ENCODE peak calls at places on chromosomes 16 and 17, in five cellular contexts. One of them, this sample, is unnamed.

GRCh38 chr17:70636517-70637133 is 467.3 kb downstream of the KCNJ2 start:
- DNase-seq in AG09319: no peak
- DNase-seq in esophagus muscularis mucosa: no peak
- DNase-seq in adrenal gland: peak; percentile 19
- DNase-seq in IMR-90: peak; percentile 46
- DNase-seq in this sample: no peak

GRCh38 chr17:56754523-56755208 is 79.1 kb downstream of the C17orf67 start:
- DNase-seq in AG09319: no peak
- DNase-seq in esophagus muscularis mucosa: no peak
- DNase-seq in adrenal gland: peak; percentile 2
- DNase-seq in IMR-90: peak; percentile 56
- DNase-seq in this sample: no peak

GRCh38 chr17:78356163-78356713 is 3.6 kb downstream of the SOCS3 start:
- DNase-seq in AG09319: peak; percentile 65
- DNase-seq in esophagus muscularis mucosa: no peak
- DNase-seq in adrenal gland: peak; percentile 77
- DNase-seq in IMR-90: peak; percentile 98
- DNase-seq in this sample: peak; percentile 75

GRCh38 chr17:53122966-53123365 is 699.8 kb upstream of the KIF2B start:
- DNase-seq in AG09319: no peak
- DNase-seq in esophagus muscularis mucosa: no peak
- DNase-seq in adrenal gland: no peak
- DNase-seq in IMR-90: no peak
- DNase-seq in this sample: no peak

GRCh38 chr16:84166796-84167695 is 19.8 kb downstream of the TAF1C start:
- DNase-seq in AG09319: no peak
- DNase-seq in esophagus muscularis mucosa: no peak
- DNase-seq in adrenal gland: no peak
- DNase-seq in IMR-90: no peak
- DNase-seq in this sample: no peak

GRCh38 chr17:48054238-48055185 is 6.4 kb downstream of the NFE2L1 start:
- DNase-seq in AG09319: peak; percentile 62
- DNase-seq in esophagus muscularis mucosa: no peak
- DNase-seq in adrenal gland: peak; percentile 95
- DNase-seq in IMR-90: peak; percentile 60
- DNase-seq in this sample: no peak

GRCh38 chr16:59701987-59702386 is 967.9 kb upstream of the GOT2 start:
- DNase-seq in AG09319: no peak
- DNase-seq in esophagus muscularis mucosa: no peak
- DNase-seq in adrenal gland: no peak
- DNase-seq in IMR-90: no peak
- DNase-seq in this sample: no peak

GRCh38 chr17:17032131-17032692 is 10.0 kb upstream of the MPRIP start:
- DNase-seq in AG09319: peak; percentile 42
- DNase-seq in esophagus muscularis mucosa: no peak
- DNase-seq in adrenal gland: peak; percentile 37
- DNase-seq in IMR-90: peak; percentile 89
- DNase-seq in this sample: no peak

GRCh38 chr17:75864448-75864871 is 9.3 kb upstream of the WBP2 start:
- DNase-seq in AG09319: peak; percentile 75
- DNase-seq in esophagus muscularis mucosa: no peak
- DNase-seq in adrenal gland: no peak
- DNase-seq in IMR-90: peak; percentile 92
- DNase-seq in this sample: no peak

GRCh38 chr17:17122781-17123483 is 80.7 kb downstream of the MPRIP start:
- DNase-seq in AG09319: no peak
- DNase-seq in esophagus muscularis mucosa: no peak
- DNase-seq in adrenal gland: no peak
- DNase-seq in IMR-90: no peak
- DNase-seq in this sample: no peak

GRCh38 chr16:56972898-56973689 is 11.3 kb downstream of the CETP start:
- DNase-seq in AG09319: no peak
- DNase-seq in esophagus muscularis mucosa: no peak
- DNase-seq in adrenal gland: no peak
- DNase-seq in IMR-90: no peak
- DNase-seq in this sample: no peak

GRCh38 chr17:19728114-19728495 is 11.7 kb upstream of the SLC47A2 start:
- DNase-seq in AG09319: peak; percentile 92
- DNase-seq in esophagus muscularis mucosa: peak; percentile 96
- DNase-seq in adrenal gland: peak; percentile 96
- DNase-seq in IMR-90: peak; percentile 63
- DNase-seq in this sample: peak; percentile 64

GRCh38 chr16:23407436-23408125 is 45.4 kb downstream of the COG7 start:
- DNase-seq in AG09319: no peak
- DNase-seq in esophagus muscularis mucosa: no peak
- DNase-seq in adrenal gland: no peak
- DNase-seq in IMR-90: no peak
- DNase-seq in this sample: no peak

GRCh38 chr17:4342535-4342934 is 23.9 kb downstream of the UBE2G1 start:
- DNase-seq in AG09319: no peak
- DNase-seq in esophagus muscularis mucosa: no peak
- DNase-seq in adrenal gland: no peak
- DNase-seq in IMR-90: no peak
- DNase-seq in this sample: no peak

GRCh38 chr17:82113422-82113821 is 15.4 kb upstream of the FASN start:
- DNase-seq in AG09319: no peak
- DNase-seq in esophagus muscularis mucosa: no peak
- DNase-seq in adrenal gland: no peak
- DNase-seq in IMR-90: no peak
- DNase-seq in this sample: no peak

GRCh38 chr16:11734025-11734652 is 8.5 kb downstream of the TXNDC11 start:
- DNase-seq in AG09319: no peak
- DNase-seq in esophagus muscularis mucosa: no peak
- DNase-seq in adrenal gland: peak; percentile 41
- DNase-seq in IMR-90: no peak
- DNase-seq in this sample: no peak

GRCh38 chr17:9360610-9361571 is 214.7 kb downstream of the STX8 start:
- DNase-seq in AG09319: peak; percentile 67
- DNase-seq in esophagus muscularis mucosa: no peak
- DNase-seq in adrenal gland: peak; percentile 88
- DNase-seq in IMR-90: peak; percentile 89
- DNase-seq in this sample: no peak

GRCh38 chr16:81142864-81143263 is 46.7 kb upstream of the GCSH start:
- DNase-seq in AG09319: no peak
- DNase-seq in esophagus muscularis mucosa: no peak
- DNase-seq in adrenal gland: no peak
- DNase-seq in IMR-90: no peak
- DNase-seq in this sample: no peak

GRCh38 chr17:44905006-44906000 is 6.1 kb upstream of the EFTUD2 start:
- DNase-seq in AG09319: no peak
- DNase-seq in esophagus muscularis mucosa: no peak
- DNase-seq in adrenal gland: no peak
- DNase-seq in IMR-90: peak; percentile 11
- DNase-seq in this sample: no peak

GRCh38 chr17:64448665-64449512 is at the start of gene MILR1:
- DNase-seq in AG09319: peak; percentile 51
- DNase-seq in esophagus muscularis mucosa: no peak
- DNase-seq in adrenal gland: peak; percentile 47
- DNase-seq in IMR-90: peak; percentile 65
- DNase-seq in this sample: no peak

GRCh38 chr17:27276653-27277156 is 17.2 kb upstream of the WSB1 start:
- DNase-seq in AG09319: no peak
- DNase-seq in esophagus muscularis mucosa: no peak
- DNase-seq in adrenal gland: no peak
- DNase-seq in IMR-90: peak; percentile 65
- DNase-seq in this sample: no peak

GRCh38 chr16:65012357-65012756 is 109.5 kb downstream of the CDH11 start:
- DNase-seq in AG09319: peak; percentile 14
- DNase-seq in esophagus muscularis mucosa: no peak
- DNase-seq in adrenal gland: no peak
- DNase-seq in IMR-90: peak; percentile 83
- DNase-seq in this sample: no peak

DNA sequence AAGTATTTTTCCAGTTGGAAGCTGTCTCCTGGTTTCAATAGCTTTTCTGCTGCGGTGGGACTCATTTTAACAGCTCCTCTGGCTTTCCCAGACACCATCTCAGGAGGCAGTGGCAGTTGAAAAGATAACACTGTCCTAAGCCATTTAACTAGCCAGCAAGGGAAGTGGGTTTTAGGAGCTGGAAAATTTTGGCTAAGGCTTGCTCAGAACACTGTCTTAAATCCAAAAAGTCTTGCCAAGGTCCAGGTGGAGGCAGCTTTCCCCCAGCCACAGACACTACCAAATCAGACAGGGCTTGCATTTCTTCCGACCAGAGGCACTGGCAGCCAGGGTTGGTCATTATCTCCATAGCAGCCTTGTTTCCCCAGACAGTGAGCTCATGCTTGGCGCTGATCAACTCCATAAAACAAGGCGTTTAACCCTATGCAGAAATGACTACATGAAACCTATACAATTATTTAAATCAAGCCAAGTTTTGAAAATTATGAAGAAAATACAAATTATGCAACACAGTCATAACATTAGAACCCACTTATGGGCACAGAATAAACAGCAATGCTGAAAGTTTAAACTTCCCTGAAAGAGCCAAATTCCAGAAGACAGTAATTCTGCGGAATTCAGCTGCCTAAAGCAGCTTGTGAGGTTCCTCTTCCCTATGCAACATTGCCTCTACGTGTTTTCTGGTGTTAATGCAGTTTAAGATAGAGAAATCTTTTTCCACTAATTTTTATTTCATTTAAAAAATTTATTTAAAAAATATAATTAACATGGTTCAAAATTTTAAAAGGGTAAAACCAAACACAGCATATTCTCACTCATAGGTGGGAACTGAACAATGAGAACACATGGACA is 25.0 kb downstream of the GABARAPL2 start:
- DNase-seq in AG09319: peak; percentile 31
- DNase-seq in esophagus muscularis mucosa: no peak
- DNase-seq in adrenal gland: no peak
- DNase-seq in IMR-90: peak; percentile 84
- DNase-seq in this sample: no peak
- TF ChIP-seq CTCF in AG09319: peak; percentile 27
- TF ChIP-seq CTCF in esophagus muscularis mucosa: peak; percentile 18
- TF ChIP-seq CTCF in adrenal gland: no peak
- TF ChIP-seq CTCF in IMR-90: peak; percentile 52
- TF ChIP-seq CTCF in this sample: no peak

DNA sequence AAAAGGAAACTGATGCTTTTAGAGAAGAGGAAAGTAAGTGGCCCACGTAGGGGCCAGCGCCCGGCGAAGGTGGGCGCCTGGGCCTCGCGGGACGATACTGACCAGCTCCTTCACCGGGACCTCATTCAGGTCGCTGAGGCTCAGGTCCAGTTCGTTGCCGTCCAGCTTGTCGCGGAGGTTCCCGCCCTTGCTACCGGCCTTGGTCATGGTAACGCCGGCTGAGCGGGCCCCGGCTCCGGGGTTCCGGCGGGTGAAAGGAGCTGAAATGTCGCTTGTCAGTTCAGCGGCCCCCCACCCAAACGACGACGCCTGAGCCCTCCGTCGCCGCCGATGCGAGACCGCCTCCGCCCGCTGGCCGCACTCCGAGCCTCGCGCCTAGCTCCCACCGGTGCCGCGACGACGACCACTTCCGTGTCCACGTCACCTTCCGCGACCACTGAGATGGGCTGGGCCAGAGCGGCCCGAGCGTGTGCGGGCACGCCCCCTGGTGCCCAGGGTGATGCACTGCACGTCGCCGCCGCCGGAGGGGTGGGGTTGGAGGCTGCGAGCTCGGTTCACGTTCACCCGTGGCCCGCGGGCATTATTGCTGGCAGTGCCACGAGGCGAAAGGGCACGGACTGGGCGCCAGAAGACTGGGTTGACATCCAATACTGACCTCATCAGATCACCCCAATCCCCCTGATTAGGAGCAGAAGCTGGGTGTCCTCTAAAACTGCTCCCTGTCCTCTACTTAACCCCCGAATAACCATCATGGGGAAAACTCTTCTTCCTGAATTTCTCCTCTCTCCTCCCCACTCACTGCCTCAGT is at the start of gene LRRC59:
- DNase-seq in AG09319: peak; percentile 52
- DNase-seq in esophagus muscularis mucosa: peak; percentile 97
- DNase-seq in adrenal gland: peak; percentile 91
- DNase-seq in IMR-90: peak; percentile 82
- DNase-seq in this sample: peak; percentile 81
- TF ChIP-seq CTCF in AG09319: peak; percentile 92
- TF ChIP-seq CTCF in esophagus muscularis mucosa: no peak
- TF ChIP-seq CTCF in adrenal gland: peak; percentile 96
- TF ChIP-seq CTCF in IMR-90: peak; percentile 99
- TF ChIP-seq CTCF in this sample: no peak

GRCh38 chr17:76868176-76868668 is at the start of gene MGAT5B:
- DNase-seq in AG09319: peak; percentile 46
- DNase-seq in esophagus muscularis mucosa: no peak
- DNase-seq in adrenal gland: peak; percentile 84
- DNase-seq in IMR-90: peak; percentile 76
- DNase-seq in this sample: peak; percentile 45
- TF ChIP-seq CTCF in AG09319: peak; percentile 41
- TF ChIP-seq CTCF in esophagus muscularis mucosa: peak; percentile 90
- TF ChIP-seq CTCF in adrenal gland: peak; percentile 98
- TF ChIP-seq CTCF in IMR-90: peak; percentile 94
- TF ChIP-seq CTCF in this sample: no peak

GRCh38 chr16:1177750-1178149 is 24.8 kb downstream of the CACNA1H start:
- DNase-seq in AG09319: no peak
- DNase-seq in esophagus muscularis mucosa: no peak
- DNase-seq in adrenal gland: no peak
- DNase-seq in IMR-90: no peak
- DNase-seq in this sample: no peak

GRCh38 chr16:1175566-1176279 is 22.8 kb downstream of the CACNA1H start:
- DNase-seq in AG09319: no peak
- DNase-seq in esophagus muscularis mucosa: no peak
- DNase-seq in adrenal gland: no peak
- DNase-seq in IMR-90: peak; percentile 52
- DNase-seq in this sample: no peak

GRCh38 chr16:1177053-1177452 is 24.1 kb downstream of the CACNA1H start:
- DNase-seq in AG09319: no peak
- DNase-seq in esophagus muscularis mucosa: no peak
- DNase-seq in adrenal gland: no peak
- DNase-seq in IMR-90: no peak
- DNase-seq in this sample: no peak

GRCh38 chr16:1174477-1175357 is 21.8 kb downstream of the CACNA1H start:
- DNase-seq in AG09319: no peak
- DNase-seq in esophagus muscularis mucosa: no peak
- DNase-seq in adrenal gland: peak; percentile 63
- DNase-seq in IMR-90: peak; percentile 51
- DNase-seq in this sample: no peak

GRCh38 chr16:1176280-1176897 is 23.5 kb downstream of the CACNA1H start:
- DNase-seq in AG09319: no peak
- DNase-seq in esophagus muscularis mucosa: no peak
- DNase-seq in adrenal gland: no peak
- DNase-seq in IMR-90: no peak
- DNase-seq in this sample: no peak
- TF ChIP-seq CTCF in AG09319: no peak
- TF ChIP-seq CTCF in esophagus muscularis mucosa: no peak
- TF ChIP-seq CTCF in adrenal gland: no peak
- TF ChIP-seq CTCF in IMR-90: no peak
- TF ChIP-seq CTCF in this sample: no peak

This sample was measured in omental fat pad.